ENCODE peak calls at places on chromosomes 16 and 17, in seven cellular contexts. N is GM12878, T is upper lobe of left lung, C is stomach, A is HepG2, D is sigmoid colon, K is K562. H is an unnamed sample.

GRCh38 chr16:27430923-27431484 is 29.0 kb downstream of the IL21R start:
- DNase-seq in K (peak), C (peak), N (no peak), A (no peak), D (peak), T (no peak), H (no peak)

GRCh38 chr16:66255647-66256046 is 110.8 kb upstream of the CDH5 start:
- DNase-seq in T (no peak), K (no peak), N (no peak), C (no peak), A (no peak), D (peak), H (no peak)

GRCh38 chr17:63998050-63998720 is at the start of gene PRR29:
- DNase-seq in N (no peak), A (peak), C (peak), K (peak), T (peak), D (peak), H (peak)

GRCh38 chr16:30780021-30780420 is 7.0 kb downstream of the ZNF629 start:
- DNase-seq in C (no peak), T (no peak), D (no peak), A (no peak), N (no peak), K (no peak), H (no peak)

GRCh38 chr16:11280616-11281522 is at the start of gene PRM1:
- DNase-seq in A (no peak), N (no peak), T (no peak), K (no peak), C (no peak), D (no peak), H (no peak)

GRCh38 chr17:9645858-9646555 is 690 bp downstream of the USP43 start:
- DNase-seq in K (peak), N (no peak), T (peak), D (no peak), A (peak), C (peak), H (peak)

GRCh38 chr16:12091569-12092346 is 115.2 kb downstream of the SNX29 start:
- DNase-seq in A (no peak), N (no peak), T (no peak), K (peak), D (no peak), C (no peak), H (no peak)

GRCh38 chr17:32226881-32227280 is 38.8 kb upstream of the RHBDL3 start:
- DNase-seq in T (no peak), C (no peak), K (no peak), A (no peak), N (no peak), D (no peak), H (no peak)

GRCh38 chr16:10581507-10581906 is 1.1 kb upstream of the EMP2 start:
- DNase-seq in D (no peak), A (no peak), T (no peak), K (no peak), C (no peak), N (no peak), H (no peak)

GRCh38 chr16:89765292-89765810 is 44.0 kb downstream of the ZNF276 start:
- DNase-seq in D (no peak), T (no peak), N (no peak), A (no peak), K (no peak), C (no peak), H (no peak)
- H3K4me3 ChIP-seq in D (no peak), T (peak), N (no peak), A (no peak), K (no peak), C (peak), H (no peak)

DNA sequence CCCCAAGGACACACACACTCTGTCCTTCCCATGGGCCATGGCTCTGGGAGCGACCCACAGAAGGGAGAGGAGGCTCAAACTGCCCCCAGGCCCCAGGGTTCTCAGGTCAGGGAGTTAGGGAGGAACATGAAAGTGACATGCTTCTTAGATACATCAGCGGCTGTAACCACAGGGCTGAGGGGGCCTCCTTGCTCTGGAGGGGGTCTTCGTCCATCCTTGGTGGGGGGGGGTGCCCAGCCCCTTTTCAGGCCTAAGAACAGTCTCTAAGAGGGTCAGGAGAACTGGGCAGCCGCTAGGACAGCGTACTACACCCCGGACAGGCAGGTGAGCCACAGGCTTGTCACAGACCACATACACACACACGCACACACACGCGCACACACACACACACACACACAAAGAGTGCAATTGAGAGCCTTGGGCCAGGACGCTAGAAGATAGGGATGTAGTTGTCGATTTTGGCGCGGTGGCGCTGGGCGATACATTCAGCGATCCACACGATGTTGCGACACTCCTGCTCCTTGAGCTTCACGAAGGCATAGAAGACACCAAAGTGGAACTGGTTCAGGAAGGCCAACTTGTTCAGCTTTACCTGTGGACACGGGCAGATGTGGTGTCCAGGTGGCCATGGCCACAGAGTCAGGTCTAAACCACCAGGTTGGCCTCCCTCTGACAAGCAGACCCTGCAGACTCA is 7.3 kb downstream of the HSD11B2 start:
- DNase-seq in K (no peak), N (no peak), C (no peak), A (no peak), D (no peak), T (no peak), H (no peak)
- TF ChIP-seq POLR2AphosphoS5 in K (no peak), N (no peak), C (no peak), A (no peak), D (no peak), T (no peak), H (peak)

GRCh38 chr16:89395150-89396142 is 94.9 kb downstream of the ANKRD11 start:
- DNase-seq in C (peak), D (peak), K (no peak), T (no peak), A (peak), N (no peak), H (peak)
- TF ChIP-seq EP300 in C (peak), D (peak), K (no peak), T (no peak), A (peak), N (no peak), H (peak)

DNA sequence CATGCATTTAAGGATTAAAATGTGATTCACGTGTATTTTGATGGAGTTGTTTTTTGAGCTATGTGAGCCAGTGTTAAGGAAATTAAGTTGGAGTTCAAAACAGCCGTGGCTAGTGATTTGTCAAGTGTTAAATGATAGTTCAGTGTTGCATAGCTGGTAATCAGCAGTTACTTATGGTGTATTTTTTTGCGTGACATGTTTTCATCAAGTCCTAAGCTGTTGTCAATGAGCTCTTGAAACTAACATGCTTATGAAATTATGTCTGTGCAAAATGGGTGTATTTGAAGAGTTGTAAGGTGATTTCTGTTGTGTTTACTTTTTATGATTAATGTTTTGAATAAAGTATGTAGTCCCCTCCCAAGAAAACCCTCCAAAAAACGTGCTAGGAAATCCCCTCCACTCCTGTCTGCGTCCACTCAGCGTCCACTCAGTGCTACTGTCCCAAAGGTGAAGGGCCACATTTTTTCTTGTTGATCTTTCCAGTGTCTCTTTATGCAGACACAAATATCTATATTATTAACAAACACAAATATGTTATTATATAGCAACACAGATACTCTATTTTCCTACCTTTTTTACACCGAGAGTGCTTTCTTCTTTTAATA is 30.0 kb downstream of the USP10 start:
- DNase-seq in K (no peak), D (no peak), T (no peak), N (no peak), A (no peak), C (no peak), H (no peak)
- H3K4me3 ChIP-seq in K (peak), D (no peak), T (peak), N (peak), A (no peak), C (no peak), H (no peak)

DNA sequence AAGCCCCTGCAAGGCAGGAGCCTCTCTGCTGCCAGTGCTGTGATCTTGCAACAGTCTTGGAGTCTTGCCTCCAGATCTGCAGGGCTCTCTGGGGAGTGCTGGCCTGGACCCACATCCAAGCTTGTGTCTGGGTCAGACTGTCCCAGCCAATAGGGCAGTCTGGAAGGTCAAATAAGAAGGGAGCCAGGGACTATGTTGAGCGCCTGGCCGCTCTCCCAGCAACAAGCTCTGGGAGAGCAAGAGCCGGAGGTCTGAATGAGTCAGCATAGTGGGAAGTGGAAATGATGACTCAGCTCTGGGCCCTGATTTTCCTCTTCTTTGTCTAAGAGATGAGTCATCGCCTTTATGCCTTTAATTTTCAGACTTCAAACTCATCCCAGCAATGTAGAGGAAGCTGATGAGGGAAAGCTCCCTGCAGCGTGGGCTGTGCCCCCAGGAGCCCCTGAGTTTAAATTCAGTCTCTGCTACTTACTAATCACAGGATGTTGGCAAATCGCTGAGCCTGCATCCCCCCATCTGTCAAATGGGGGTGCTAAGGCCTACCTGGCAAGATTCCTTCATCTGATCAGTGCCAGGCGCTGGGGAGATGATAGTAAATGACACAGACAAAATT is 43.6 kb upstream of the HAPSTR1 start:
- DNase-seq in T (no peak), N (peak), K (peak), A (peak), D (peak), C (peak), H (peak)
- TF ChIP-seq POLR2AphosphoS5 in T (peak), N (no peak), K (no peak), A (no peak), D (peak), C (peak), H (peak)